ENCODE peak calls at places on chromosomes 1 and 21, in five cellular contexts. D, R, V, Z and J are unnamed samples.
A peak's percentile ranks its signal among the peaks of the same experiment; 100 is the strongest.

GRCh38 chr1:59070607-59071006 is 226.3 kb upstream of the FGGY start:
- DNase-seq in Z (no peak), V (no peak), R (no peak), D (no peak), J (no peak)

GRCh38 chr1:51484591-51484990 is 34.5 kb downstream of the EPS15 start:
- DNase-seq in Z (no peak), V (no peak), R (no peak), D (no peak), J (no peak)

GRCh38 chr1:73009311-73009710 is 727.0 kb upstream of the NEGR1 start:
- DNase-seq in Z (no peak), R (no peak), D (no peak), V (no peak), J (no peak)

GRCh38 chr1:1927751-1928150 is 8.7 kb upstream of the TMEM52 start:
- DNase-seq in Z (no peak), D (no peak), R (peak; percentile 39), V (peak; percentile 60), J (no peak)

GRCh38 chr21:35232545-35233176 is 183.6 kb upstream of the RUNX1 start:
- DNase-seq in R (peak; percentile 17), Z (no peak), V (no peak), D (peak; percentile 81), J (no peak)

GRCh38 chr1:188027613-188028012 is 1198.9 kb downstream of the PLA2G4A start:
- DNase-seq in D (peak; percentile 82), Z (no peak), R (no peak), V (no peak), J (no peak)

GRCh38 chr1:62022348-62022747 is 172.3 kb upstream of the L1TD1 start:
- DNase-seq in R (no peak), D (no peak), V (no peak), Z (no peak), J (no peak)

GRCh38 chr1:232725303-232726047 is 79.7 kb upstream of the MAP10 start:
- DNase-seq in V (no peak), R (no peak), Z (no peak), D (no peak), J (no peak)

GRCh38 chr1:27142464-27142863 is 12.5 kb downstream of the SLC9A1 start:
- DNase-seq in V (no peak), D (no peak), Z (no peak), R (no peak), J (no peak)

GRCh38 chr1:230176871-230177411 is 109.9 kb downstream of the GALNT2 start:
- DNase-seq in R (peak; percentile 87), D (peak; percentile 88), Z (no peak), V (peak; percentile 45), J (no peak)

GRCh38 chr1:32250893-32251716 is at the start of gene LCK:
- DNase-seq in Z (peak; percentile 62), R (no peak), V (no peak), D (no peak), J (peak; percentile 42)

GRCh38 chr1:70220015-70220414 is 1.2 kb upstream of the SRSF11 start:
- DNase-seq in Z (no peak), R (no peak), D (no peak), V (no peak), J (no peak)

GRCh38 chr21:26835027-26835713 is 10.0 kb downstream of the ADAMTS1 start:
- DNase-seq in D (peak; percentile 82), V (no peak), R (no peak), Z (no peak), J (no peak)

GRCh38 chr1:158149175-158149574 is 31.5 kb upstream of the CD1D start:
- DNase-seq in D (no peak), R (no peak), Z (no peak), V (no peak), J (no peak)

GRCh38 chr1:189669846-189670245 is 807.8 kb downstream of the BRINP3 start:
- DNase-seq in D (peak; percentile 32), V (no peak), R (no peak), Z (no peak), J (no peak)

GRCh38 chr1:32151319-32151787 is 28.1 kb upstream of the TXLNA start:
- DNase-seq in Z (no peak), D (peak; percentile 69), R (no peak), V (no peak), J (no peak)

GRCh38 chr1:56417636-56418035 is 161.7 kb downstream of the PLPP3 start:
- DNase-seq in Z (no peak), R (no peak), V (no peak), D (peak; percentile 39), J (no peak)

GRCh38 chr1:69203166-69203565 is 364.6 kb upstream of the LRRC7 start:
- DNase-seq in R (no peak), Z (no peak), V (no peak), D (no peak), J (no peak)

GRCh38 chr1:69196071-69196470 is 371.7 kb upstream of the LRRC7 start:
- DNase-seq in V (no peak), Z (no peak), D (peak; percentile 34), R (no peak), J (no peak)

GRCh38 chr1:69201716-69202115 is 366.0 kb upstream of the LRRC7 start:
- DNase-seq in V (no peak), D (peak; percentile 40), Z (no peak), R (no peak), J (no peak)

GRCh38 chr1:69197816-69198215 is 369.9 kb upstream of the LRRC7 start:
- DNase-seq in Z (no peak), V (no peak), D (no peak), R (no peak), J (no peak)
- H3K9me3 ChIP-seq in Z (peaks cover 3% of the 10 kb centered on the region), V (no peaks in the 10 kb centered on the region), D (no peaks in the 10 kb centered on the region), R (no peaks in the 10 kb centered on the region), J (peaks cover 3% of the 10 kb centered on the region)

GRCh38 chr1:247145279-247145678 is 26.5 kb downstream of the ZNF124 start:
- DNase-seq in D (no peak), R (no peak), V (no peak), Z (no peak), J (no peak)
- H3K9me3 ChIP-seq in D (no peaks in the 10 kb centered on the region), R (peaks cover 4% of the 10 kb centered on the region), V (peaks cover 29% of the 10 kb centered on the region), Z (peaks cover 57% of the 10 kb centered on the region), J (peaks cover 39% of the 10 kb centered on the region)

GRCh38 chr21:22536511-22536910 is 1538.3 kb downstream of the NCAM2 start:
- DNase-seq in R (no peak), D (peak; percentile 23), Z (no peak), V (no peak), J (no peak)

DNA sequence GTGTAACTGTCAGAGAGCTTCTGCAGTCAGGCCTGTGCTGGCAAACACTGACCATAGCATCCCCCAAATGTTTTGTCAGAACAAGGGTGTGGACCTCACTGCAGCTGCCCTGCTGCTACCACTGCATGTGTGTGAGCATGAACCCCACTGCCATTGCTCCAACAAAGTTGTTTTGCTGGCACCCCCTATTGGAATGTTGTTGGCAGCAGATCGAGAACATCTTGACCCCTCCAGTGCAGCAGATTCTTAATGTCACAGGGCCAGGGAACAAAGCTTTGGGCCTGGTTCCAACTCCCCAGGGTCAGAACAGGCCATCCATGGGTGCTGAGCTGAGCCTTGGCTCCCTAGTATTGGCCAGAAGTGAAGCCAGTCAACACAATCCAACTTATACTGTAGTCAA is 1537.4 kb downstream of the NCAM2 start:
- DNase-seq in R (no peak), D (no peak), V (no peak), Z (no peak), J (no peak)
- H3K9me3 ChIP-seq in R (no peaks in the 10 kb centered on the region), D (no peaks in the 10 kb centered on the region), V (no peaks in the 10 kb centered on the region), Z (no peaks in the 10 kb centered on the region), J (peaks cover 5% of the 10 kb centered on the region)

GRCh38 chr1:185585770-185586169 is 148.4 kb upstream of the HMCN1 start:
- DNase-seq in V (no peak), R (no peak), Z (no peak), D (no peak), J (no peak)
- H3K9me3 ChIP-seq in V (peaks cover 6% of the 10 kb centered on the region), R (no peaks in the 10 kb centered on the region), Z (no peaks in the 10 kb centered on the region), D (no peaks in the 10 kb centered on the region), J (no peaks in the 10 kb centered on the region)

GRCh38 chr21:19547951-19548635 is 1144.5 kb upstream of the TMPRSS15 start:
- DNase-seq in Z (no peak), D (no peak), V (no peak), R (no peak), J (no peak)
- H3K9me3 ChIP-seq in Z (no peaks in the 10 kb centered on the region), D (no peaks in the 10 kb centered on the region), V (no peaks in the 10 kb centered on the region), R (no peaks in the 10 kb centered on the region), J (no peaks in the 10 kb centered on the region)

GRCh38 chr1:63322248-63322943 is at the start of gene FOXD3:
- DNase-seq in V (peak; percentile 67), R (peak; percentile 77), Z (peak; percentile 29), D (peak; percentile 46), J (no peak)
- H3K9me3 ChIP-seq in V (no peaks in the 10 kb centered on the region), R (no peaks in the 10 kb centered on the region), Z (peaks cover 7% of the 10 kb centered on the region), D (no peaks in the 10 kb centered on the region), J (peaks cover 15% of the 10 kb centered on the region)

DNA sequence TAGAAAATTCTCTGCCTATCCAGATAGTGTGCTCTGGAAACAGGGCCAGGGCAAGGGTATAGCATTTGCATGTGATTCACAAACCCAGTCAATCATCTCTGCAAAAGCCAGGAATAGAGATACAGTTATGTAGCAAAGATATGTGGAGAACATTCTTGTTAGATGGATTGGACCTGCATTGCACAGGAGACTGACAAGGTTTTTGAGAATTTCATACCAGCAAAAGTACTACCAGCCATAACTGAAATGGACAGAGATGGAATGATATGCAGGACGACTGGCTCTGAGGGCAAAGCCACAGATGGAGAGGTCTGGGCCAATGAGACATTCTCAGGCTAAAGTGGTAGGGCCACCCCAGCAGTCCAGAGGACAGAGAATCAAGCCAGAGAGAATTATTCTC is 24.7 kb downstream of the SCMH1 start:
- DNase-seq in Z (no peak), V (no peak), D (no peak), R (no peak), J (no peak)
- H3K9me3 ChIP-seq in Z (peaks cover 10% of the 10 kb centered on the region), V (no peaks in the 10 kb centered on the region), D (no peaks in the 10 kb centered on the region), R (no peaks in the 10 kb centered on the region), J (no peaks in the 10 kb centered on the region)

DNA sequence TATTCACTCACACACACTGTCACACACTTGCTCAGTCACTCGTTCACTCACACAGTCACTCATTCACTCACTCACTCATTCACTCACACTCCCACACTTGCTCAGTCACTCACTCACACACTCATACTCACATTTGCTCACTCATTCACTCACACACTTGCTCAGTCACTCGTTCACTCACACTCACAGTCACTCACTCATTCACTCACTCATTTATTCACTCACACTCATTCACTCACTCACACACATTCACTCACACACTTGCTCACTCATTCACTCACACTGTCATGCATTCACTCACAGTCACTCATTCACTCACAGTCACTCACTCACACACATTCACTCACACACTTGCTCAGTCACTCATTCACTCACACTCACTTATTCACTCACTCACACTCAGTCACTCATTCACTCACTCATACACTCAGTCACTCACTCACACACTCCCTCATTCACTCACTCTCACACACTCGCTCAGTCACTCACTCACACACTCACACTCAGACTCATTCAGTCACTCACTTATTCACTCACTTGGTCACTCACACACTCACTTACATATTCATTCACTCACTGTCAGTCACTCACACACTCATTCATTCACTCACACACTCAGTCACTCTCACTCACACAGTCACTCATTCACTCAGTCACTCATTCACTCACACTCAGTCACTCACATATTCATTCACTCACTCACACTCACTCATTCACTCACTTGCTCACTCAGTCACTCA is 167.0 kb upstream of the C1orf174 start:
- DNase-seq in R (no peak), D (no peak), Z (no peak), V (no peak), J (no peak)
- H3K9me3 ChIP-seq in R (no peaks in the 10 kb centered on the region), D (no peaks in the 10 kb centered on the region), Z (no peaks in the 10 kb centered on the region), V (no peaks in the 10 kb centered on the region), J (no peaks in the 10 kb centered on the region)